ENCODE peak calls at places on chromosomes 13 and 19, in six cellular contexts. Z is transverse colon, D is astrocyte of the spinal cord, M is thoracic aorta, O is fibroblast of villous mesenchyme, N is nephron progenitor cell. X is an unnamed sample.

GRCh38 chr19:13241321-13242104 is 91.3 kb downstream of the IER2 start:
- DNase-seq in Z (no peak), D (no peak), M (no peak), O (no peak), N (no peak), X (no peak)

GRCh38 chr13:106599875-106600797 is 32.2 kb upstream of the ARGLU1 start:
- DNase-seq in Z (no peak), D (peak), M (no peak), O (peak), N (no peak), X (no peak)

GRCh38 chr13:73465629-73465974 is 406.8 kb downstream of the KLF5 start:
- DNase-seq in Z (peak), D (peak), M (no peak), O (no peak), N (no peak), X (no peak)

GRCh38 chr13:32159147-32159869 is 127.7 kb downstream of the FRY start:
- DNase-seq in Z (no peak), D (no peak), M (no peak), O (peak), N (no peak), X (no peak)

GRCh38 chr13:110454956-110455355 is 106.6 kb downstream of the RAB20 start:
- DNase-seq in Z (no peak), D (no peak), M (no peak), O (no peak), N (no peak), X (no peak)

GRCh38 chr19:4338441-4339350 is at the start of gene STAP2:
- DNase-seq in Z (peak), D (no peak), M (no peak), O (no peak), N (no peak), X (no peak)

GRCh38 chr13:43269037-43269476 is 245.7 kb downstream of the DNAJC15 start:
- DNase-seq in Z (peak), D (peak), M (no peak), O (peak), N (peak), X (no peak)

GRCh38 chr13:87128006-87128405 is 543.2 kb upstream of the SLITRK5 start:
- DNase-seq in Z (no peak), D (no peak), M (no peak), O (peak), N (no peak), X (no peak)

GRCh38 chr13:102571075-102571474 is 25.7 kb upstream of the TPP2 start:
- DNase-seq in Z (no peak), D (no peak), M (no peak), O (no peak), N (no peak), X (no peak)

GRCh38 chr19:4278460-4278901 is 585 bp upstream of the SHD start:
- DNase-seq in Z (no peak), D (no peak), M (no peak), O (no peak), N (no peak), X (no peak)

GRCh38 chr19:48558018-48558684 is 6.2 kb downstream of the SULT2B1 start:
- DNase-seq in Z (peak), D (peak), M (no peak), O (peak), N (peak), X (no peak)

GRCh38 chr19:6156033-6156432 is 20.6 kb downstream of the ACSBG2 start:
- DNase-seq in Z (no peak), D (no peak), M (no peak), O (no peak), N (no peak), X (no peak)

DNA sequence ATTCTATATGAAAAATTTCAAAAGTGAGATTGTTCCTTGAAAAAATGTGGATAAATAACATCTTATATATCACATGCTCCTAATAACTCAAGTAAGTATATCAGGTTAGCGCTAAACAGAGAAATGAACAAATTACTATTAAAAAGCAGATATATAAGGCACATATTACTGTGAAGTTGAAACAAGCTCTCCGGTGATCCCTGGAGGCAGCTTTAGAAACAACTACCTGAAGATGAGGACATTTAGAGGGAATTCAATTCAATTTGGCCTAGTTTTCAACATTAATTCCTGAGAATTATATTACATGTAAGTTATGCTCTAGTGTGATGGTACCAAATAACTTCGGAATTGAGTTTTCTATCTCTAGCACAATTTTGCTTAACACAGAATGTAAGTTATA is 1373.6 kb upstream of the SPRY2 start:
- DNase-seq in Z (no peak), D (no peak), M (no peak), O (no peak), N (no peak), X (no peak)
- TF ChIP-seq CTCF in Z (no peak), D (no peak), M (no peak), O (no peak), N (no peak), X (no peak)

DNA sequence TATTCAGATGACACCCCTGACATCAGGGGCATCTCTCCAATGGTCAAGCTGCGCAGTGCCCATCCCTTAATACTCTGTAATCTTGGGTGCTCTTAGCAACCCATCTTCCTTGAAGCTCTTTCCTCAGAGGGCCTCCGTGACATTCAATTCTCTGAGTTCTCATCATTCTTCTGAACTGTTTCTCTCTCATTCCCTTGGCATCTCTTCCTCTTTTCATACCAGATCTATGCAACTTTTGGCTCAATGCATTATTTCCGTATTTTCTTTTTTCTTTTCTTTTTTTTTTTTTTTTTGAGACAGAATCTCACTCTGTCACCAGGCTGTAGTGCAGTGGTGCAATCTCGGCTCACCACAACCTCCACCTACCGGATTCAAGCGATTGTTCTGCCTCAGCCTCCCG is 53.9 kb downstream of the PCDH8 start:
- DNase-seq in Z (no peak), D (no peak), M (no peak), O (no peak), N (no peak), X (no peak)
- TF ChIP-seq CTCF in Z (no peak), D (no peak), M (no peak), O (no peak), N (no peak), X (no peak)

GRCh38 chr19:52992109-52993004 is 21.4 kb upstream of the ERVV-1 start:
- DNase-seq in Z (peak), D (peak), M (no peak), O (peak), N (peak), X (peak)

GRCh38 chr19:52991021-52991420 is 22.7 kb upstream of the ERVV-1 start:
- DNase-seq in Z (no peak), D (no peak), M (no peak), O (peak), N (no peak), X (no peak)

GRCh38 chr19:52995711-52996110 is 18.0 kb upstream of the ERVV-1 start:
- DNase-seq in Z (no peak), D (no peak), M (no peak), O (no peak), N (no peak), X (no peak)

GRCh38 chr19:52991484-52991883 is 22.2 kb upstream of the ERVV-1 start:
- DNase-seq in Z (no peak), D (peak), M (no peak), O (peak), N (no peak), X (no peak)

GRCh38 chr19:52993342-52994178 is 20.2 kb upstream of the ERVV-1 start:
- DNase-seq in Z (peak), D (peak), M (peak), O (peak), N (peak), X (peak)
- TF ChIP-seq CTCF in Z (peak), D (peak), M (peak), O (no peak), N (peak), X (peak)

GRCh38 chr19:43524922-43525835 is 1.8 kb downstream of the ETHE1 start:
- DNase-seq in Z (peak), D (peak), M (peak), O (peak), N (peak), X (no peak)

GRCh38 chr19:43522929-43523328 is 4.1 kb downstream of the ETHE1 start:
- DNase-seq in Z (no peak), D (no peak), M (no peak), O (no peak), N (no peak), X (no peak)

GRCh38 chr19:43525836-43526771 is 897 bp downstream of the ETHE1 start:
- DNase-seq in Z (peak), D (peak), M (no peak), O (peak), N (peak), X (no peak)

GRCh38 chr19:43527860-43528622 is 1.0 kb upstream of the ETHE1 start:
- DNase-seq in Z (peak), D (no peak), M (peak), O (peak), N (no peak), X (no peak)

GRCh38 chr19:43526884-43527859 is at the start of gene ETHE1:
- DNase-seq in Z (peak), D (peak), M (peak), O (peak), N (peak), X (peak)
- TF ChIP-seq CTCF in Z (peak), D (no peak), M (no peak), O (no peak), N (no peak), X (no peak)

DNA sequence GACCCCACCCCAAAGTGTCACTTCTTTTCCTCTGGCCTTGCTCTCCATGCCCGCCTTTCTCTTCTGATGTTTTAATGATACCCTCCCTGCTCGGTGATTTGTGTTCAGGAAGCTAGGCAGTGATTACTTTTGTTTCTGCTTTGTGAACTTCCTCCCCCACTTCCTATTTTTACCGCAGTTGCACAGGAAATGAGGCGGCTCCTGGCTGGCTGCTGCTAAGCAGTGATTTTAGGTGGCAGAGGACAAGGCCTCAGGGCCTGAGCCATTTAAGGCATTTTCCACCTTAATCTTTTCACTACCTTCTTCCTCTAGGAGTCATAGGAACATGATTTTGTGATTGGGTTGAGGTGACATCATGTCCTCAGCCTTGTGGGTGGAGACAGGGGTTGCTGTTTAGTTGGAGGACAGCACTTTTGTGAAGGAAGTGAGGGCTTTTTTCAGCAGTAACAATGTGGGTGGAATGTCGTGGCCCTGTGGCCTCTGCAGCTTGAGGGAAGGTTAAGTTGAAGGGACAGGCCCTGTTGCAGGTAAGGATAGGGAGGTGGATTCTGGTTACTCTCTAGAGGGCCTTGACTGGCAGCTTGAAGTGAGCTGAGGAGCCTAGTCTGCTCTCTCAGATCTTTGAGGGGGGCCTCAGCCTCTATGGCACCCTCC is 15.7 kb downstream of the GARRE1 start:
- DNase-seq in Z (peak), D (peak), M (peak), O (peak), N (peak), X (no peak)
- TF ChIP-seq CTCF in Z (no peak), D (no peak), M (no peak), O (no peak), N (no peak), X (no peak)

DNA sequence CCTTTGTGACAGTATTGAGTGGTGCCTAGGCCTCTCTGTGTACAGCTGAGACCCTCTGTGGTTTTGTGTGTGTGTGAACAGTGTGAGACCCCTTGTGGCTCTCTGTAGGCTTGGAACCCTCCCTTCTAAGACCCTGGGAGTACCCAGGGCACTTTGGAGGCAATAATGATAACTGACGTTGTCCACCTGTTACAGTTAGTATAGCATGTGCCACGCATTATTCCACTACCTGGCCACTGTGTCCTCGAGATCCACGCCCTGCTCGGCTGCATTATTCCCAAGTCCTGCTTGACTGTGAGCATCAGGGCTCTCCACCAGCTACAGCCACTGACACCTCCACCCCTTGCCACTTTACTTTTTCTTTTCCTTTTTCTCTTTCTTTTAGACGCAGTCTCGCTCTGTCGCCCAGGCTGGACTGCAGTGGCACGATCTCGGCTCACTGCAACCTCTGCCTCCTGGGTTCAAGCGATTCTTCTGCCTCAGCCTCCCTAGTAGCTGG is 2.0 kb downstream of the GRAMD1A start:
- DNase-seq in Z (no peak), D (no peak), M (no peak), O (no peak), N (no peak), X (no peak)
- TF ChIP-seq CTCF in Z (no peak), D (no peak), M (no peak), O (no peak), N (no peak), X (no peak)

X was measured in mesothelial cell of epicardium.